ENCODE peak calls at places on chromosome 1, in seven cellular contexts. I is left ventricle myocardium superior; W is endothelial cell; Y is GM19239; H is T-cell; R is activated CD4-positive, alpha-beta T cell treated with anti-CD3 and anti-CD28 coated beads, Interleukin-2, amount 50 U/mL, for 48 hours; K is effector memory CD8-positive, alpha-beta T cell. U is an unnamed sample.
A peak's percentile ranks its signal among the peaks of the same experiment; 100 is the strongest.

GRCh38 chr1:169488157-169488556 is 2.4 kb upstream of the SLC19A2 start:
- DNase-seq in Y (no peak), H (no peak), W (no peak), I (no peak), K (no peak), R (no peak), U (no peak)

GRCh38 chr1:54490361-54491248 is 57.4 kb upstream of the ACOT11 start:
- DNase-seq in W (no peak), K (no peak), R (no peak), I (peak; percentile 53), Y (no peak), H (no peak), U (peak; percentile 47)

GRCh38 chr1:95916616-95917015 is 682.6 kb downstream of the RWDD3 start:
- DNase-seq in R (no peak), K (no peak), W (no peak), H (no peak), I (no peak), Y (no peak), U (no peak)

GRCh38 chr1:206909167-206909882 is 12.1 kb downstream of the IL24 start:
- DNase-seq in Y (no peak), W (peak; percentile 57), I (peak; percentile 73), H (peak; percentile 36), K (no peak), R (peak; percentile 57), U (peak; percentile 86)

GRCh38 chr1:247110627-247111258 is 6.6 kb upstream of the ZNF669 start:
- DNase-seq in R (peak; percentile 64), W (no peak), H (no peak), I (no peak), K (no peak), Y (no peak), U (no peak)

GRCh38 chr1:31423418-31423947 is 10.5 kb downstream of the SERINC2 start:
- DNase-seq in Y (peak; percentile 79), R (no peak), H (no peak), K (no peak), W (no peak), I (no peak), U (peak; percentile 44)

GRCh38 chr1:166327886-166328285 is 161.1 kb upstream of the FAM78B start:
- DNase-seq in K (no peak), H (no peak), Y (no peak), W (no peak), R (no peak), I (no peak), U (no peak)

GRCh38 chr1:190949932-190950331 is 472.3 kb upstream of the BRINP3 start:
- DNase-seq in W (no peak), K (no peak), R (no peak), Y (no peak), H (no peak), I (no peak), U (no peak)

GRCh38 chr1:25031966-25032667 is 102.0 kb upstream of the RUNX3 start:
- DNase-seq in Y (no peak), I (peak; percentile 65), R (peak; percentile 49), W (no peak), K (peak; percentile 66), H (peak; percentile 43), U (peak; percentile 70)

GRCh38 chr1:43541721-43542401 is 11.2 kb downstream of the PTPRF start:
- DNase-seq in I (peak; percentile 87), H (no peak), K (no peak), Y (no peak), R (no peak), W (no peak), U (peak; percentile 85)

GRCh38 chr1:198220428-198220827 is 63.6 kb downstream of the NEK7 start:
- DNase-seq in K (no peak), I (no peak), R (no peak), H (no peak), Y (no peak), W (no peak), U (no peak)

GRCh38 chr1:233081686-233082085 is 131.3 kb downstream of the NTPCR start:
- DNase-seq in R (no peak), K (no peak), H (no peak), I (no peak), Y (no peak), W (peak; percentile 13), U (no peak)

GRCh38 chr1:58922302-58923089 is 138.6 kb upstream of the JUN start:
- DNase-seq in Y (peak; percentile 32), K (peak; percentile 22), I (peak; percentile 79), H (peak; percentile 35), W (no peak), R (peak; percentile 47), U (peak; percentile 89)

GRCh38 chr1:179091691-179092165 is 9.9 kb downstream of the TOR3A start:
- DNase-seq in Y (no peak), K (no peak), W (no peak), H (no peak), R (no peak), I (peak; percentile 77), U (no peak)

GRCh38 chr1:110113551-110113950 is 1.3 kb downstream of the UBL4B start:
- DNase-seq in H (no peak), W (no peak), Y (no peak), R (no peak), K (no peak), I (no peak), U (no peak)

GRCh38 chr1:174626031-174627020 is 178.6 kb downstream of the GPR52 start:
- DNase-seq in K (no peak), I (no peak), H (no peak), W (no peak), R (no peak), Y (no peak), U (no peak)

GRCh38 chr1:227437495-227438008 is 119.3 kb upstream of the CDC42BPA start:
- DNase-seq in H (no peak), K (no peak), Y (peak; percentile 46), W (no peak), R (no peak), I (no peak), U (no peak)

GRCh38 chr1:230254265-230254664 is 171.9 kb downstream of the PGBD5 start:
- DNase-seq in R (no peak), I (no peak), Y (no peak), K (no peak), W (no peak), H (no peak), U (no peak)

GRCh38 chr1:18962121-18962721 is 5.7 kb upstream of the IFFO2 start:
- DNase-seq in W (no peak), R (no peak), K (no peak), I (peak; percentile 30), H (no peak), Y (no peak), U (no peak)

GRCh38 chr1:11680270-11681070 is 478 bp downstream of the MAD2L2 start:
- DNase-seq in W (no peak), H (no peak), Y (no peak), R (no peak), I (no peak), K (no peak), U (no peak)

U was measured in mucosa of descending colon.